ENCODE peak calls at places on chromosomes 3 and 15, in five cellular contexts. H is AG04450, D is testis, V is GM23248, E is stomach. X is an unnamed sample. For H3K27me3 and H3K9me3, the result is how much of the 10 kb centered on the place peaks cover.

GRCh38 chr3:194880940-194881925 is 195.6 kb downstream of the FAM43A start:
- DNase-seq in H (no peak), D (no peak), V (no peak), E (peak), X (no peak)

GRCh38 chr15:67253517-67254237 is 784 bp downstream of the AAGAB start:
- DNase-seq in H (no peak), D (no peak), V (peak), E (no peak), X (peak)

GRCh38 chr3:80767599-80767998 is 993.8 kb downstream of the GBE1 start:
- DNase-seq in H (no peak), D (no peak), V (peak), E (no peak), X (peak)

GRCh38 chr3:45582407-45582806 is 12.1 kb upstream of the LIMD1 start:
- DNase-seq in H (peak), D (no peak), V (peak), E (no peak), X (no peak)

GRCh38 chr15:63948971-63949370 is 97.3 kb downstream of the DAPK2 start:
- DNase-seq in H (no peak), D (no peak), V (no peak), E (no peak), X (no peak)

GRCh38 chr3:193955719-193956118 is 180.2 kb upstream of the HES1 start:
- DNase-seq in H (no peak), D (no peak), V (no peak), E (no peak), X (no peak)

GRCh38 chr3:124858275-124858674 is 28.9 kb downstream of the ITGB5 start:
- DNase-seq in H (no peak), D (no peak), V (peak), E (no peak), X (peak)

GRCh38 chr3:58173670-58174472 is 36.9 kb downstream of the DNASE1L3 start:
- DNase-seq in H (no peak), D (peak), V (no peak), E (peak), X (peak)

GRCh38 chr3:53881691-53882593 is at the start of gene ACTR8:
- DNase-seq in H (peak), D (peak), V (peak), E (peak), X (peak)

GRCh38 chr3:34947849-34948248 is 691.5 kb upstream of the ARPP21 start:
- DNase-seq in H (no peak), D (no peak), V (peak), E (no peak), X (peak)

GRCh38 chr3:7977245-7978103 is 524.1 kb upstream of the LMCD1 start:
- DNase-seq in H (no peak), D (no peak), V (no peak), E (no peak), X (no peak)

GRCh38 chr15:90617171-90617570 is 87.4 kb downstream of the CRTC3 start:
- DNase-seq in H (no peak), D (no peak), V (peak), E (no peak), X (no peak)

GRCh38 chr15:101070502-101071273 is 151.5 kb downstream of the LRRK1 start:
- DNase-seq in H (peak), D (no peak), V (peak), E (no peak), X (no peak)

GRCh38 chr3:52973806-52974205 is 72.1 kb downstream of the SFMBT1 start:
- DNase-seq in H (no peak), D (no peak), V (no peak), E (no peak), X (no peak)

GRCh38 chr3:38588995-38589937 is 60.2 kb downstream of the SCN5A start:
- DNase-seq in H (no peak), D (peak), V (no peak), E (peak), X (no peak)

GRCh38 chr15:68210821-68211655 is 5.9 kb upstream of the CALML4 start:
- DNase-seq in H (no peak), D (peak), V (peak), E (peak), X (peak)

GRCh38 chr3:173238091-173238490 is 97.1 kb upstream of the SPATA16 start:
- DNase-seq in H (no peak), D (no peak), V (no peak), E (no peak), X (no peak)

GRCh38 chr3:1048558-1048957 is 44.3 kb upstream of the CNTN6 start:
- DNase-seq in H (no peak), D (no peak), V (no peak), E (no peak), X (no peak)

GRCh38 chr3:146544013-146544928 is at the start of gene PLSCR1:
- DNase-seq in H (peak), D (peak), V (peak), E (peak), X (peak)

GRCh38 chr3:197428117-197428761 is 127.5 kb downstream of the BDH1 start:
- DNase-seq in H (no peak), D (no peak), V (peak), E (peak), X (peak)

GRCh38 chr15:76139368-76140068 is 79.7 kb downstream of the TMEM266 start:
- DNase-seq in H (peak), D (peak), V (peak), E (peak), X (peak)

GRCh38 chr3:18425641-18426403 is 683 bp upstream of the SATB1 start:
- DNase-seq in H (no peak), D (no peak), V (peak), E (peak), X (peak)

GRCh38 chr15:48409623-48410022 is 78.4 kb downstream of the DUT start:
- DNase-seq in H (no peak), D (no peak), V (no peak), E (no peak), X (no peak)

GRCh38 chr3:59473580-59473979 is 423.8 kb upstream of the CFAP20DC start:
- DNase-seq in H (no peak), D (no peak), V (no peak), E (no peak), X (no peak)

GRCh38 chr3:127164615-127165014 is 28.3 kb upstream of the PRR23E start:
- DNase-seq in H (no peak), D (no peak), V (no peak), E (no peak), X (no peak)

GRCh38 chr3:72535789-72536188 is 312.5 kb downstream of the SHQ1 start:
- DNase-seq in H (no peak), D (no peak), V (no peak), E (no peak), X (peak)

GRCh38 chr3:159856496-159857098 is 132.0 kb upstream of the IL12A start:
- DNase-seq in H (no peak), D (no peak), V (no peak), E (no peak), X (no peak)

GRCh38 chr3:30350901-30351300 is 255.5 kb upstream of the TGFBR2 start:
- DNase-seq in H (no peak), D (no peak), V (no peak), E (no peak), X (no peak)

GRCh38 chr3:194277547-194278091 is 73.5 kb downstream of the CPN2 start:
- DNase-seq in H (no peak), D (peak), V (peak), E (no peak), X (no peak)

GRCh38 chr3:128340198-128340903 is 126.3 kb downstream of the DNAJB8 start:
- DNase-seq in H (no peak), D (no peak), V (no peak), E (no peak), X (no peak)

GRCh38 chr3:78978037-78978436 is 789.8 kb downstream of the ROBO1 start:
- DNase-seq in H (no peak), D (no peak), V (peak), E (no peak), X (no peak)

GRCh38 chr15:87561641-87562040 is 694.9 kb downstream of the NTRK3 start:
- DNase-seq in H (no peak), D (no peak), V (no peak), E (no peak), X (no peak)

GRCh38 chr3:100518983-100519382 is 26.6 kb downstream of the TMEM45A start:
- DNase-seq in H (no peak), D (no peak), V (peak), E (no peak), X (no peak)

GRCh38 chr3:36945326-36945980 is 599 bp upstream of the TRANK1 start:
- DNase-seq in H (no peak), D (no peak), V (no peak), E (no peak), X (no peak)

GRCh38 chr3:143901105-143901504 is 52.8 kb upstream of the SLC9A9 start:
- DNase-seq in H (peak), D (no peak), V (peak), E (no peak), X (peak)

GRCh38 chr3:94036909-94037507 is 8.6 kb upstream of the STX19 start:
- DNase-seq in H (peak), D (no peak), V (peak), E (no peak), X (no peak)

GRCh38 chr15:25933456-25934158 is 70.5 kb upstream of the ATP10A start:
- DNase-seq in H (peak), D (peak), V (peak), E (peak), X (peak)

GRCh38 chr3:141561426-141562034 is 74.7 kb downstream of the RASA2 start:
- DNase-seq in H (peak), D (peak), V (peak), E (no peak), X (peak)

DNA sequence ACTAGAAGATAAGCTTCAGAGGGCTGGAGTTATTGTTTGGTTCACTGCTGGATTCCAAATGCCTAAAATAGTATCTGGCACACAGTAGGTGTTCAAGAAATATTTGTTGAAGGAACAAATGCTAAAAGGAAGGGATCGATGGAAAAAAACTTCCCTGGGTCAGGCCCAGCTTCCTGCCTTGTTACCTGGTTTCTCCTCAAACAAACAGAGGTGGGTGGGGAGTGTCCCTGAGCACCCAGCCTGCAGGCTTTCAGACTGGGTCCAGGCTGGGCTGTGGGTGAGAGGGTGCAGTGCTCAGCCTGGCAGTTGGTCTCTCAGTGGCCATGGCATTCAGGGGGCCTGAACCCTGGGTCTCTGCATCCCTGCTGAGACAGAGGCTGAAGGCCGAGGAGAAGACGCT is 14.4 kb upstream of the STRA6 start:
- DNase-seq in H (no peak), D (no peak), V (no peak), E (no peak), X (no peak)
- H3K27me3 ChIP-seq in H (under half), D (under half), V (under half), E (under half), X (under half)

GRCh38 chr15:38257676-38258075 is 5.0 kb downstream of the SPRED1 start:
- DNase-seq in H (no peak), D (no peak), V (no peak), E (no peak), X (no peak)
- H3K4me3 ChIP-seq in H (peak), D (no peak), V (peak), E (no peak), X (no peak)

GRCh38 chr3:184155644-184156521 is 706 bp downstream of the DVL3 start:
- DNase-seq in H (no peak), D (peak), V (peak), E (no peak), X (peak)

GRCh38 chr3:184160456-184160855 is 5.3 kb downstream of the DVL3 start:
- DNase-seq in H (no peak), D (no peak), V (peak), E (no peak), X (no peak)

GRCh38 chr3:184156522-184156955 is 1.4 kb downstream of the DVL3 start:
- DNase-seq in H (no peak), D (peak), V (peak), E (no peak), X (peak)

GRCh38 chr3:184157206-184157605 is 2.0 kb downstream of the DVL3 start:
- DNase-seq in H (no peak), D (no peak), V (no peak), E (no peak), X (no peak)

DNA sequence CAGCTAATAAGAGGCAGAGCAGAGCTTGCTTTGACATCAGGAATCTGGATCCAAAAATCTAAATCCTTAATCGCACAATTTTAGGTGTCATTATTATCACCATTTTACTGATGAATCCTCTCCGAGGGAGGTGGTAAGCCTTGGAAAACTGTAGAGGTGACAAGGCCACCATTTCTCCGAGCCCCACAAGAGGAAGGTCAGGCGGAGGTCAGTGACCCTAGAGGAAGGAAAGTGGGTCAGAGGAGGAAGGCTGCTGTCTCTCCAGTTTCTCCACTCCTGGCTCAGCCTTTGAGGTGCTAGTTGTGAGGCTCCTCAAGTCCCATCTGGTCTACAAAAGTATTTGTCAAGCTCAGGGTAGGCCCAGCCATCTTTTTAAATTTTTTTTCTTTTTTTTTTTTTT is 3.2 kb downstream of the DVL3 start:
- DNase-seq in H (no peak), D (no peak), V (no peak), E (no peak), X (no peak)
- H3K9me3 ChIP-seq in H (under half), D (under half), V (under half), E (under half), X (under half)

DNA sequence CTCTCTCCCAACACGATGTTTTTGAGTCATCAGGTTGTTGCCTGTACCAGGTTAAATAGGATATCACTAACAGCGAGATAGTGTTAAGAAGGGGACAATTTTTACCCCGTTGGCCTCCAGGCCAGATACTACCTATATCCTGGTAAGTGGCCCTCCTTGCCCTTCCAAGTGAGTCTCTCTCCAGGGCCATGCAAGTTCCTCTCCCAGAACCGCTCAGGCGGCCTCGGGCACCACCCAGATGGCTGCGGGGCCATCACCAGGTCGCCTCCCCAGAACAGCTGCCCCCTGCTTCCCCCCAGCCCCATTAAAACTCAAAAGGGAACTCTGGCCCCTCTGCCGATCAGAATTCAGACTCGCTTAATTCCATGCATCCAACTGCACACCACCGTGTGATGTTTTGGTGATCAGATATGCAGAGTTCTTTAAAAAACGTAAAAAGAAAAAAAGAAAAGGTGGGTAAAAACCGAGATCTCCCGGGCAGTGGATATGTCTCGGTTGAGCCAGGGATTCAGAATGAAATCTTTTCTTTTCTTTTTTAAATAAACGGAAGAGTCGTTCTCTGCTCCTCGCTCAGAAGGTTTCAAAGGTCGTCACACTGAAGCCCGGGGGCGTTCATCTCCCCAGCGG is 1.9 kb upstream of the TRIM71 start:
- DNase-seq in H (no peak), D (no peak), V (no peak), E (no peak), X (no peak)
- H3K27me3 ChIP-seq in H (half or more), D (under half), V (half or more), E (under half), X (under half)

GRCh38 chr3:19931767-19932188 is 2.2 kb downstream of the EFHB start:
- DNase-seq in H (no peak), D (no peak), V (peak), E (no peak), X (no peak)

GRCh38 chr3:19932422-19932821 is 1.6 kb downstream of the EFHB start:
- DNase-seq in H (no peak), D (no peak), V (no peak), E (no peak), X (no peak)

GRCh38 chr3:19934098-19934566 is at the start of gene EFHB:
- DNase-seq in H (no peak), D (peak), V (peak), E (no peak), X (peak)

DNA sequence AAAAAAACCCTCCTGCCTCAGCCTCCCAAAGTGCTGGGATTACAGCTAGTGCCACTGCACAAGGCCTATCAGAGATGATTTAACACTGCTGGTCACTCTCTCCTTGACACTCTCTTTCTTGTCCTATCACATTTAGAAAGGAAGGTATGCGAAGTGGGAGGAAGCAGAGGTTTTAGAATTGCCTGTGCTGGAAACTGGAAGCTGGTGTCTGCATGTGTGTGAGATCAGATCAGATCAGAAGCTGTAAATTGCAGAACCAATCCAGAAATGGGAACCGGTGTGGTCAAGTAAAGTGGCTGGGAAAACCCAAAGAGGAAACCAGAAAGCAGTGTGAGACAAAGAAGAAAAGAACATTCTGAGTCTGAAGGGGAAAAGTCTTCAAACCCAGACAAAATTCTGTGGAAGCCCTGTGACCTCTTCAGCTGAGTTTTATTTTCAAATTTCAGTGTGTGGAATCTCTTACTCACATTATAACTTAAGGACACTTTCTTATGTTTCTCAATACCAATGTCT is 2.8 kb downstream of the EFHB start:
- DNase-seq in H (no peak), D (no peak), V (no peak), E (no peak), X (no peak)
- H3K4me3 ChIP-seq in H (no peak), D (no peak), V (no peak), E (no peak), X (no peak)

GRCh38 chr3:11386413-11387155 is 114.4 kb downstream of the ATG7 start:
- DNase-seq in H (no peak), D (no peak), V (no peak), E (no peak), X (no peak)
- H3K9me3 ChIP-seq in H (under half), D (under half), V (under half), E (under half), X (under half)

GRCh38 chr3:13683772-13684171 is 134.8 kb downstream of the FBLN2 start:
- DNase-seq in H (no peak), D (no peak), V (no peak), E (no peak), X (no peak)

GRCh38 chr3:13685721-13686120 is 136.8 kb downstream of the FBLN2 start:
- DNase-seq in H (no peak), D (no peak), V (no peak), E (no peak), X (no peak)

GRCh38 chr3:13686332-13686731 is 137.4 kb downstream of the FBLN2 start:
- DNase-seq in H (no peak), D (no peak), V (no peak), E (no peak), X (no peak)

GRCh38 chr3:13684350-13684749 is 135.4 kb downstream of the FBLN2 start:
- DNase-seq in H (no peak), D (no peak), V (no peak), E (no peak), X (no peak)

DNA sequence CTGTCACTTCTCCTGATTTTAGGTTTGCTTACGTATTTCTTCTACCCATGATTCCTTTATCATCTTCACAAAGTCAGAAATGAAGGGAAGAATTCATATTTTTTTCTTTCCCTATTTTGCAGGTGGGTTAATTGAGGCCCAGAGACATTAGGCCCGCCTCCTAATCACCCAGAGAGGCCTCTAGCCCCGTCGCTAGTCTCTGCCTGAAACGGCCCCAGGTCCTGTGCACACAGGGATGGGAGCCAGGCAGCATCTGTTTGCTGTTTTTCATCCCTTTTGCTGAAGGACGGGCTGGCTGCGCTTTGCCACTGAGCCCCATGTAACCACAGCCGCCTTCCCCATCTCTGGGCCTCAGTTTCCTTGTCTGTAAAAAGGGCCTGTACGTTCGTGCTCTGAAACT is 135.9 kb downstream of the FBLN2 start:
- DNase-seq in H (no peak), D (no peak), V (no peak), E (no peak), X (no peak)
- H3K27me3 ChIP-seq in H (under half), D (under half), V (under half), E (under half), X (under half)

GRCh38 chr15:43826029-43826507 is 734 bp upstream of the WDR76 start:
- DNase-seq in H (no peak), D (no peak), V (no peak), E (no peak), X (no peak)
- H3K4me3 ChIP-seq in H (no peak), D (peak), V (peak), E (peak), X (peak)